ENCODE peak calls at places on chromosome 4, in nine cellular contexts. A is neuronal stem cell; J is prostate gland; B is skeletal muscle cell; D is right cardiac atrium; I is thyroid gland; Y is effector memory CD4-positive, alpha-beta T cell; M is CD4-positive, CD25-positive, alpha-beta regulatory T cell; P is mesenchymal stem cell. O is an unnamed sample.

GRCh38 chr4:23920716-23921446 is 31.0 kb upstream of the PPARGC1A start:
- DNase-seq in A (no peak), J (peak; percentile 88), B (no peak), D (no peak), I (no peak), Y (no peak), M (no peak), P (no peak), O (no peak)

GRCh38 chr4:125801373-125801772 is 486.6 kb downstream of the FAT4 start:
- DNase-seq in A (no peak), J (no peak), B (peak; percentile 19), D (no peak), I (no peak), Y (no peak), M (no peak), P (no peak), O (no peak)

GRCh38 chr4:123396294-123397275 is at the start of gene SPRY1:
- DNase-seq in A (peak; percentile 85), J (peak; percentile 94), B (peak; percentile 78), D (peak; percentile 90), I (peak; percentile 92), Y (peak; percentile 55), M (peak; percentile 84), P (peak; percentile 95), O (peak; percentile 83)

GRCh38 chr4:141977433-141977832 is 341.1 kb downstream of the IL15 start:
- DNase-seq in A (no peak), J (no peak), B (no peak), D (no peak), I (no peak), Y (no peak), M (no peak), P (no peak), O (no peak)

GRCh38 chr4:10175626-10176025 is 59.0 kb upstream of the WDR1 start:
- DNase-seq in A (no peak), J (no peak), B (no peak), D (no peak), I (no peak), Y (no peak), M (no peak), P (no peak), O (no peak)

GRCh38 chr4:140131663-140132229 is 22.2 kb downstream of the MAML3 start:
- DNase-seq in A (no peak), J (no peak), B (no peak), D (no peak), I (no peak), Y (no peak), M (no peak), P (no peak), O (no peak)

GRCh38 chr4:52950226-52950625 is 88.1 kb downstream of the RASL11B start:
- DNase-seq in A (no peak), J (no peak), B (no peak), D (no peak), I (no peak), Y (no peak), M (no peak), P (no peak), O (no peak)

GRCh38 chr4:5852806-5853205 is 40.1 kb downstream of the CRMP1 start:
- DNase-seq in A (no peak), J (no peak), B (no peak), D (no peak), I (no peak), Y (no peak), M (no peak), P (no peak), O (no peak)

GRCh38 chr4:52912608-52913007 is 50.5 kb downstream of the RASL11B start:
- DNase-seq in A (no peak), J (no peak), B (no peak), D (no peak), I (no peak), Y (no peak), M (no peak), P (peak; percentile 54), O (no peak)

GRCh38 chr4:89242864-89243740 is 64.5 kb downstream of the GPRIN3 start:
- DNase-seq in A (no peak), J (no peak), B (no peak), D (no peak), I (no peak), Y (no peak), M (peak; percentile 11), P (peak; percentile 50), O (no peak)

GRCh38 chr4:187469627-187470026 is 525.9 kb upstream of the ZFP42 start:
- DNase-seq in A (no peak), J (no peak), B (no peak), D (no peak), I (no peak), Y (no peak), M (no peak), P (no peak), O (no peak)

GRCh38 chr4:6680372-6681034 is 13.2 kb upstream of the S100P start:
- DNase-seq in A (no peak), J (no peak), B (no peak), D (no peak), I (no peak), Y (no peak), M (no peak), P (no peak), O (peak; percentile 94)

GRCh38 chr4:143016171-143016570 is 168.5 kb upstream of the USP38 start:
- DNase-seq in A (no peak), J (no peak), B (no peak), D (no peak), I (no peak), Y (no peak), M (no peak), P (no peak), O (no peak)

GRCh38 chr4:129218897-129219296 is 122.9 kb downstream of the C4orf33 start:
- DNase-seq in A (no peak), J (no peak), B (no peak), D (no peak), I (no peak), Y (no peak), M (no peak), P (no peak), O (no peak)

GRCh38 chr4:71713611-71714203 is 70.2 kb downstream of the GC start:
- DNase-seq in A (no peak), J (peak; percentile 12), B (peak; percentile 13), D (no peak), I (no peak), Y (no peak), M (peak; percentile 23), P (peak; percentile 63), O (peak; percentile 4)

GRCh38 chr4:98482847-98483806 is 175.3 kb downstream of the TSPAN5 start:
- DNase-seq in A (no peak), J (no peak), B (no peak), D (no peak), I (no peak), Y (no peak), M (peak; percentile 68), P (no peak), O (no peak)

GRCh38 chr4:77193046-77193445 is 36.0 kb downstream of the CCNG2 start:
- DNase-seq in A (no peak), J (no peak), B (no peak), D (no peak), I (no peak), Y (no peak), M (no peak), P (no peak), O (no peak)

GRCh38 chr4:77188498-77189187 is 31.6 kb downstream of the CCNG2 start:
- DNase-seq in A (no peak), J (no peak), B (no peak), D (no peak), I (no peak), Y (no peak), M (no peak), P (no peak), O (no peak)

GRCh38 chr4:77187231-77187630 is 30.2 kb downstream of the CCNG2 start:
- DNase-seq in A (no peak), J (no peak), B (no peak), D (no peak), I (no peak), Y (no peak), M (no peak), P (no peak), O (no peak)

GRCh38 chr4:77193511-77194236 is 36.7 kb downstream of the CCNG2 start:
- DNase-seq in A (no peak), J (no peak), B (no peak), D (peak; percentile 71), I (peak; percentile 29), Y (peak; percentile 49), M (peak; percentile 90), P (peak; percentile 15), O (peak; percentile 85)

GRCh38 chr4:77190053-77190452 is 33.0 kb downstream of the CCNG2 start:
- DNase-seq in A (no peak), J (no peak), B (no peak), D (no peak), I (no peak), Y (no peak), M (no peak), P (no peak), O (no peak)
- H3K4me3 ChIP-seq in A (no peak overlapping the region), J (no peak overlapping the region), B (no peak overlapping the region), D (no peak overlapping the region), I (no peak overlapping the region), Y (no peak overlapping the region), M (no peak overlapping the region), P (no peak overlapping the region), O (no peak overlapping the region)

GRCh38 chr4:173735585-173735984 is 205.6 kb upstream of the HAND2 start:
- DNase-seq in A (no peak), J (no peak), B (no peak), D (no peak), I (no peak), Y (no peak), M (no peak), P (no peak), O (no peak)
- H3K4me3 ChIP-seq in A (no peak overlapping the region), J (no peak overlapping the region), B (no peak overlapping the region), D (no peak overlapping the region), I (no peak overlapping the region), Y (no peak overlapping the region), M (no peak overlapping the region), P (no peak overlapping the region), O (no peak overlapping the region)

DNA sequence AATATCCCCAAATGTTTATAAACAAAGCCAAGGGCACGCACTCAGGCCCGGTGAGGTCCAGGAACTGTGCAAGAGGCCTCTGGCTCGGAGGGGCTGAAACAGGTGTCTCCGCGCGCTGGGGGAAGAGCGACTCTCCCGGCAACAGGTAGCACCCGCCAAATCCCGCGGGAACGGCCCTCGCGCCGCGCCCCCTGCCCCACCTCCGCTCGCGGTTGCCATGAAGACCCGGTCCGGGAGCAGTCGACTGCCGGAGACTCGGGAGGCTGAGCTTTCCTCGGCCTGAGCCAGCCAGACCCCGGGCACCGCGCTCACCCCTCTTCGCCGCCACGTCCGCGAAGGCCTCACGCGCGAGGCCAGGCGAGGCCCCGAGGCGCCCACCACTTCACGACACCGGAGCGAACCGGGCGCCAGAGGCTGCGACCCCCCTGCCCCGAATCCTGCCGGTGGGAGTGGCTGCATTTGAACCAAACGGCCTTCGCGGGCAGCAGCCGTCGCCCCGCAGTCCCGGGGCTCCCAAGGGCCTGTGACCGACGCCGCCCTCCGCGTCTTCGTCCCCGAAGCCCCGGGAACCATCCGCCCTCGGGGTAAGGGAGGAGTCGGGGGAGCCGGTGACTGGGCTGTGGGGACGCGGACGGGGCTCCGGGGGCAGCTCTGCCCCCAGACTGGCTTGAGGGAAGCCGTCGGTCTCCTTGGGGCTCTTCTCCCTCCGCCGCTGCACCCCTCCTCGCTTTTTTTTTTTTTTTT is at the start of gene NSUN7:
- DNase-seq in A (peak; percentile 64), J (peak; percentile 75), B (no peak), D (peak; percentile 85), I (peak; percentile 90), Y (no peak), M (peak; percentile 29), P (peak; percentile 57), O (peak; percentile 90)
- H3K4me3 ChIP-seq in A (peak within 1 kb of the TSS; percentile 96), J (peak within 1 kb of the TSS; percentile 64), B (peak within 1 kb of the TSS; percentile 43), D (peak within 1 kb of the TSS; percentile 61), I (peak within 1 kb of the TSS; percentile 56), Y (peak within 1 kb of the TSS; percentile 52), M (no peak within 1 kb of the TSS), P (peak within 1 kb of the TSS; percentile 77), O (peak within 1 kb of the TSS; percentile 81)

GRCh38 chr4:108650212-108651067 is at the start of gene OSTC:
- DNase-seq in A (peak; percentile 94), J (peak; percentile 95), B (peak; percentile 93), D (peak; percentile 97), I (peak; percentile 96), Y (peak; percentile 83), M (peak; percentile 94), P (peak; percentile 98), O (peak; percentile 87)
- H3K4me3 ChIP-seq in A (peak within 1 kb of the TSS; percentile 98), J (peak within 1 kb of the TSS; percentile 80), B (peak within 1 kb of the TSS; percentile 86), D (peak within 1 kb of the TSS; percentile 95), I (peak within 1 kb of the TSS; percentile 49), Y (peak within 1 kb of the TSS; percentile 97), M (peak within 1 kb of the TSS; percentile 99), P (peak within 1 kb of the TSS; percentile 83), O (peak within 1 kb of the TSS; percentile 87)

O was measured in H7.